ENCODE peak calls at places on chromosomes 1 and 21, in eight cellular contexts. R is stimulated activated CD8-positive, alpha-beta memory T cell treated with anti-CD3 and anti-CD28 coated beads, Interleukin-4, amount 100 ng/mL, for 1 hour; L is T-helper 22 cell; U is activated CD8-positive, alpha-beta memory T cell treated with anti-CD3 and anti-CD28 coated beads for 4 hours; J is COR-L47; M is RPMI7951; B is stimulated activated CD4-positive, alpha-beta T cell treated with anti-CD3 and anti-CD28 coated beads, Interleukin-1b, Interleukin-23, amount 100 ng/mL, for 24 hours; K is NCI-H748 treated with DMSO at 0.1 percent for 48 hours. Q is an unnamed sample.

GRCh38 chr1:203907901-203908300 is 46.5 kb downstream of the SNRPE start:
- DNase-seq in B (no peak), J (no peak), R (no peak), L (no peak), U (no peak), K (no peak), M (no peak), Q (no peak)

GRCh38 chr1:213779228-213779627 is 208.5 kb upstream of the PROX1 start:
- DNase-seq in B (no peak), M (no peak), R (no peak), U (no peak), L (no peak), J (no peak), K (no peak), Q (peak)

GRCh38 chr1:203265541-203265940 is 36.1 kb upstream of the CHIT1 start:
- DNase-seq in M (no peak), K (no peak), B (no peak), U (no peak), R (no peak), L (no peak), J (no peak), Q (no peak)

GRCh38 chr21:31732891-31733520 is 1.1 kb upstream of the SCAF4 start:
- DNase-seq in R (no peak), L (no peak), K (no peak), M (peak), B (no peak), U (no peak), J (peak), Q (peak)

GRCh38 chr1:53860967-53861411 is 22.9 kb upstream of the NDC1 start:
- DNase-seq in J (peak), K (peak), U (no peak), M (peak), B (peak), L (peak), R (no peak), Q (peak)

GRCh38 chr1:3125078-3125477 is 56.1 kb downstream of the PRDM16 start:
- DNase-seq in M (no peak), R (no peak), L (no peak), K (no peak), B (no peak), J (no peak), U (no peak), Q (no peak)

GRCh38 chr21:41897690-41898089 is 18.5 kb upstream of the PRDM15 start:
- DNase-seq in K (no peak), L (no peak), M (no peak), J (peak), R (no peak), B (no peak), U (no peak), Q (no peak)

GRCh38 chr1:23598424-23598823 is 39.1 kb upstream of the ID3 start:
- DNase-seq in L (no peak), U (no peak), K (peak), M (no peak), R (no peak), B (no peak), J (peak), Q (no peak)

GRCh38 chr21:18722193-18722592 is 318.6 kb upstream of the TMPRSS15 start:
- DNase-seq in M (no peak), B (no peak), R (no peak), U (no peak), L (no peak), J (no peak), K (no peak), Q (no peak)

GRCh38 chr1:161177936-161178244 is 583 bp upstream of the B4GALT3 start:
- DNase-seq in U (no peak), R (no peak), J (no peak), B (no peak), K (no peak), L (no peak), M (no peak), Q (no peak)

GRCh38 chr21:26167593-26167992 is 3.0 kb downstream of the APP start:
- DNase-seq in B (no peak), U (no peak), K (peak), M (no peak), L (no peak), J (no peak), R (no peak), Q (no peak)

GRCh38 chr1:167601442-167602380 is 28.3 kb upstream of the RCSD1 start:
- DNase-seq in R (no peak), K (no peak), J (no peak), L (no peak), M (peak), U (no peak), B (no peak), Q (no peak)

GRCh38 chr1:192952646-192953045 is 106.5 kb downstream of the UCHL5 start:
- DNase-seq in R (no peak), B (no peak), K (no peak), M (peak), L (no peak), J (no peak), U (no peak), Q (peak)

GRCh38 chr1:39684313-39684664 is 6.9 kb downstream of the HPCAL4 start:
- DNase-seq in M (no peak), K (no peak), L (no peak), U (no peak), J (no peak), R (no peak), B (no peak), Q (no peak)

GRCh38 chr1:212752934-212753497 is 38.6 kb downstream of the NSL1 start:
- DNase-seq in R (no peak), K (no peak), M (no peak), U (no peak), B (no peak), J (no peak), L (no peak), Q (no peak)

GRCh38 chr1:156684227-156684782 is 7.1 kb upstream of the NES start:
- DNase-seq in L (no peak), M (no peak), U (no peak), R (no peak), K (no peak), J (no peak), B (no peak), Q (peak)

GRCh38 chr1:109761227-109762038 is 2.3 kb downstream of the EPS8L3 start:
- DNase-seq in B (no peak), R (no peak), M (no peak), K (no peak), J (no peak), U (no peak), L (no peak), Q (no peak)

GRCh38 chr1:20187103-20187812 is 940 bp upstream of the PLA2G2C start:
- DNase-seq in R (no peak), L (no peak), K (no peak), M (no peak), B (peak), J (peak), U (no peak), Q (no peak)

GRCh38 chr21:38250991-38251418 is 5.8 kb upstream of the KCNJ15 start:
- DNase-seq in J (no peak), M (no peak), R (no peak), U (no peak), K (peak), L (no peak), B (no peak), Q (peak)

GRCh38 chr1:5108740-5109139 is 454.3 kb downstream of the AJAP1 start:
- DNase-seq in U (no peak), B (no peak), L (no peak), M (no peak), R (no peak), K (peak), J (peak), Q (no peak)

GRCh38 chr21:17866590-17866989 is 47.4 kb upstream of the C21orf91 start:
- DNase-seq in U (no peak), B (no peak), M (no peak), L (no peak), R (no peak), J (no peak), K (no peak), Q (no peak)